ENCODE peak calls at places on chromosomes 11 and 22, in nine cellular contexts. One of them, this sample, is unnamed.

GRCh38 chr11:28049338-28050216 is 58.4 kb downstream of the KIF18A start:
- DNase-seq in LoVo: peak; percentile 46
- DNase-seq in stimulated activated CD8-positive, alpha-beta memory T cell treated with anti-CD3 and anti-CD28 coated beads, Interleukin-4, amount 100 ng/mL, for 48 hours: no peak
- DNase-seq in activated T-cell treated with anti-CD3 and anti-CD28 coated beads for 48 hours: no peak
- DNase-seq in T-helper 9 cell: no peak
- DNase-seq in NCI-H345: no peak
- DNase-seq in cardiac fibroblast: peak; percentile 27
- DNase-seq in spleen: no peak
- DNase-seq in keratinocyte: no peak
- DNase-seq in this sample: no peak

GRCh38 chr11:45665933-45666647 is 668 bp upstream of the CHST1 start:
- DNase-seq in LoVo: no peak
- DNase-seq in stimulated activated CD8-positive, alpha-beta memory T cell treated with anti-CD3 and anti-CD28 coated beads, Interleukin-4, amount 100 ng/mL, for 48 hours: no peak
- DNase-seq in activated T-cell treated with anti-CD3 and anti-CD28 coated beads for 48 hours: no peak
- DNase-seq in T-helper 9 cell: no peak
- DNase-seq in NCI-H345: peak; percentile 44
- DNase-seq in cardiac fibroblast: peak; percentile 28
- DNase-seq in spleen: no peak
- DNase-seq in keratinocyte: no peak
- DNase-seq in this sample: no peak

GRCh38 chr11:116072776-116073175 is 568.6 kb upstream of the CADM1 start:
- DNase-seq in LoVo: no peak
- DNase-seq in stimulated activated CD8-positive, alpha-beta memory T cell treated with anti-CD3 and anti-CD28 coated beads, Interleukin-4, amount 100 ng/mL, for 48 hours: peak; percentile 25
- DNase-seq in activated T-cell treated with anti-CD3 and anti-CD28 coated beads for 48 hours: no peak
- DNase-seq in T-helper 9 cell: no peak
- DNase-seq in NCI-H345: peak; percentile 7
- DNase-seq in cardiac fibroblast: no peak
- DNase-seq in spleen: no peak
- DNase-seq in keratinocyte: no peak
- DNase-seq in this sample: no peak

GRCh38 chr11:110087820-110088534 is 5.2 kb upstream of the ZC3H12C start:
- DNase-seq in LoVo: no peak
- DNase-seq in stimulated activated CD8-positive, alpha-beta memory T cell treated with anti-CD3 and anti-CD28 coated beads, Interleukin-4, amount 100 ng/mL, for 48 hours: no peak
- DNase-seq in activated T-cell treated with anti-CD3 and anti-CD28 coated beads for 48 hours: no peak
- DNase-seq in T-helper 9 cell: no peak
- DNase-seq in NCI-H345: no peak
- DNase-seq in cardiac fibroblast: peak; percentile 71
- DNase-seq in spleen: no peak
- DNase-seq in keratinocyte: no peak
- DNase-seq in this sample: no peak

GRCh38 chr22:42229455-42230149 is 40.9 kb downstream of the TCF20 start:
- DNase-seq in LoVo: no peak
- DNase-seq in stimulated activated CD8-positive, alpha-beta memory T cell treated with anti-CD3 and anti-CD28 coated beads, Interleukin-4, amount 100 ng/mL, for 48 hours: no peak
- DNase-seq in activated T-cell treated with anti-CD3 and anti-CD28 coated beads for 48 hours: no peak
- DNase-seq in T-helper 9 cell: no peak
- DNase-seq in NCI-H345: no peak
- DNase-seq in cardiac fibroblast: peak; percentile 38
- DNase-seq in spleen: no peak
- DNase-seq in keratinocyte: no peak
- DNase-seq in this sample: no peak

GRCh38 chr22:41925783-41926460 is 684 bp downstream of the TNFRSF13C start:
- DNase-seq in LoVo: no peak
- DNase-seq in stimulated activated CD8-positive, alpha-beta memory T cell treated with anti-CD3 and anti-CD28 coated beads, Interleukin-4, amount 100 ng/mL, for 48 hours: peak; percentile 87
- DNase-seq in activated T-cell treated with anti-CD3 and anti-CD28 coated beads for 48 hours: peak; percentile 77
- DNase-seq in T-helper 9 cell: peak; percentile 80
- DNase-seq in NCI-H345: peak; percentile 51
- DNase-seq in cardiac fibroblast: peak; percentile 32
- DNase-seq in spleen: peak; percentile 95
- DNase-seq in keratinocyte: no peak
- DNase-seq in this sample: no peak

GRCh38 chr22:37971475-37972434 is 12.6 kb downstream of the SOX10 start:
- DNase-seq in LoVo: no peak
- DNase-seq in stimulated activated CD8-positive, alpha-beta memory T cell treated with anti-CD3 and anti-CD28 coated beads, Interleukin-4, amount 100 ng/mL, for 48 hours: no peak
- DNase-seq in activated T-cell treated with anti-CD3 and anti-CD28 coated beads for 48 hours: no peak
- DNase-seq in T-helper 9 cell: no peak
- DNase-seq in NCI-H345: peak; percentile 42
- DNase-seq in cardiac fibroblast: no peak
- DNase-seq in spleen: no peak
- DNase-seq in keratinocyte: no peak
- DNase-seq in this sample: no peak

GRCh38 chr22:36067237-36067558 is 38.6 kb upstream of the RBFOX2 start:
- DNase-seq in LoVo: no peak
- DNase-seq in stimulated activated CD8-positive, alpha-beta memory T cell treated with anti-CD3 and anti-CD28 coated beads, Interleukin-4, amount 100 ng/mL, for 48 hours: no peak
- DNase-seq in activated T-cell treated with anti-CD3 and anti-CD28 coated beads for 48 hours: no peak
- DNase-seq in T-helper 9 cell: no peak
- DNase-seq in NCI-H345: no peak
- DNase-seq in cardiac fibroblast: no peak
- DNase-seq in spleen: no peak
- DNase-seq in keratinocyte: no peak
- DNase-seq in this sample: no peak

GRCh38 chr11:121312483-121312882 is 19.9 kb downstream of the SC5D start:
- DNase-seq in LoVo: no peak
- DNase-seq in stimulated activated CD8-positive, alpha-beta memory T cell treated with anti-CD3 and anti-CD28 coated beads, Interleukin-4, amount 100 ng/mL, for 48 hours: no peak
- DNase-seq in activated T-cell treated with anti-CD3 and anti-CD28 coated beads for 48 hours: no peak
- DNase-seq in T-helper 9 cell: no peak
- DNase-seq in NCI-H345: no peak
- DNase-seq in cardiac fibroblast: no peak
- DNase-seq in spleen: no peak
- DNase-seq in keratinocyte: no peak
- DNase-seq in this sample: no peak

GRCh38 chr11:7677801-7678201 is 4.5 kb upstream of the CYB5R2 start:
- DNase-seq in LoVo: no peak
- DNase-seq in stimulated activated CD8-positive, alpha-beta memory T cell treated with anti-CD3 and anti-CD28 coated beads, Interleukin-4, amount 100 ng/mL, for 48 hours: no peak
- DNase-seq in activated T-cell treated with anti-CD3 and anti-CD28 coated beads for 48 hours: no peak
- DNase-seq in T-helper 9 cell: no peak
- DNase-seq in NCI-H345: no peak
- DNase-seq in cardiac fibroblast: no peak
- DNase-seq in spleen: no peak
- DNase-seq in keratinocyte: no peak
- DNase-seq in this sample: no peak

GRCh38 chr11:8294251-8294935 is 30.7 kb upstream of the LMO1 start:
- DNase-seq in LoVo: no peak
- DNase-seq in stimulated activated CD8-positive, alpha-beta memory T cell treated with anti-CD3 and anti-CD28 coated beads, Interleukin-4, amount 100 ng/mL, for 48 hours: no peak
- DNase-seq in activated T-cell treated with anti-CD3 and anti-CD28 coated beads for 48 hours: no peak
- DNase-seq in T-helper 9 cell: no peak
- DNase-seq in NCI-H345: no peak
- DNase-seq in cardiac fibroblast: no peak
- DNase-seq in spleen: peak; percentile 25
- DNase-seq in keratinocyte: no peak
- DNase-seq in this sample: no peak

GRCh38 chr22:50282361-50283144 is 12.4 kb upstream of the MAPK11 start:
- DNase-seq in LoVo: peak; percentile 74
- DNase-seq in stimulated activated CD8-positive, alpha-beta memory T cell treated with anti-CD3 and anti-CD28 coated beads, Interleukin-4, amount 100 ng/mL, for 48 hours: no peak
- DNase-seq in activated T-cell treated with anti-CD3 and anti-CD28 coated beads for 48 hours: no peak
- DNase-seq in T-helper 9 cell: no peak
- DNase-seq in NCI-H345: no peak
- DNase-seq in cardiac fibroblast: peak; percentile 58
- DNase-seq in spleen: no peak
- DNase-seq in keratinocyte: peak; percentile 71
- DNase-seq in this sample: no peak

GRCh38 chr11:116311141-116311540 is 461.6 kb downstream of the BUD13 start:
- DNase-seq in LoVo: no peak
- DNase-seq in stimulated activated CD8-positive, alpha-beta memory T cell treated with anti-CD3 and anti-CD28 coated beads, Interleukin-4, amount 100 ng/mL, for 48 hours: no peak
- DNase-seq in activated T-cell treated with anti-CD3 and anti-CD28 coated beads for 48 hours: no peak
- DNase-seq in T-helper 9 cell: no peak
- DNase-seq in NCI-H345: peak; percentile 97
- DNase-seq in cardiac fibroblast: no peak
- DNase-seq in spleen: no peak
- DNase-seq in keratinocyte: no peak
- DNase-seq in this sample: peak; percentile 4

GRCh38 chr11:75386912-75387311 is 12.4 kb upstream of the RPS3 start:
- DNase-seq in LoVo: peak; percentile 77
- DNase-seq in stimulated activated CD8-positive, alpha-beta memory T cell treated with anti-CD3 and anti-CD28 coated beads, Interleukin-4, amount 100 ng/mL, for 48 hours: no peak
- DNase-seq in activated T-cell treated with anti-CD3 and anti-CD28 coated beads for 48 hours: no peak
- DNase-seq in T-helper 9 cell: no peak
- DNase-seq in NCI-H345: no peak
- DNase-seq in cardiac fibroblast: no peak
- DNase-seq in spleen: no peak
- DNase-seq in keratinocyte: no peak
- DNase-seq in this sample: no peak

GRCh38 chr11:8019671-8020597 is 32.8 kb downstream of the EIF3F start:
- DNase-seq in LoVo: no peak
- DNase-seq in stimulated activated CD8-positive, alpha-beta memory T cell treated with anti-CD3 and anti-CD28 coated beads, Interleukin-4, amount 100 ng/mL, for 48 hours: peak; percentile 45
- DNase-seq in activated T-cell treated with anti-CD3 and anti-CD28 coated beads for 48 hours: peak; percentile 21
- DNase-seq in T-helper 9 cell: peak; percentile 22
- DNase-seq in NCI-H345: no peak
- DNase-seq in cardiac fibroblast: peak; percentile 23
- DNase-seq in spleen: no peak
- DNase-seq in keratinocyte: no peak
- DNase-seq in this sample: no peak

GRCh38 chr11:102446606-102447005 is 6.0 kb downstream of the TMEM123 start:
- DNase-seq in LoVo: no peak
- DNase-seq in stimulated activated CD8-positive, alpha-beta memory T cell treated with anti-CD3 and anti-CD28 coated beads, Interleukin-4, amount 100 ng/mL, for 48 hours: no peak
- DNase-seq in activated T-cell treated with anti-CD3 and anti-CD28 coated beads for 48 hours: no peak
- DNase-seq in T-helper 9 cell: no peak
- DNase-seq in NCI-H345: no peak
- DNase-seq in cardiac fibroblast: peak; percentile 71
- DNase-seq in spleen: no peak
- DNase-seq in keratinocyte: no peak
- DNase-seq in this sample: no peak

GRCh38 chr11:5345831-5346230 is 2.5 kb upstream of the OR51B5 start:
- DNase-seq in LoVo: no peak
- DNase-seq in stimulated activated CD8-positive, alpha-beta memory T cell treated with anti-CD3 and anti-CD28 coated beads, Interleukin-4, amount 100 ng/mL, for 48 hours: no peak
- DNase-seq in activated T-cell treated with anti-CD3 and anti-CD28 coated beads for 48 hours: no peak
- DNase-seq in T-helper 9 cell: no peak
- DNase-seq in NCI-H345: no peak
- DNase-seq in cardiac fibroblast: no peak
- DNase-seq in spleen: no peak
- DNase-seq in keratinocyte: no peak
- DNase-seq in this sample: no peak

GRCh38 chr11:12142179-12142578 is 31.8 kb downstream of the MICAL2 start:
- DNase-seq in LoVo: no peak
- DNase-seq in stimulated activated CD8-positive, alpha-beta memory T cell treated with anti-CD3 and anti-CD28 coated beads, Interleukin-4, amount 100 ng/mL, for 48 hours: no peak
- DNase-seq in activated T-cell treated with anti-CD3 and anti-CD28 coated beads for 48 hours: no peak
- DNase-seq in T-helper 9 cell: no peak
- DNase-seq in NCI-H345: no peak
- DNase-seq in cardiac fibroblast: no peak
- DNase-seq in spleen: no peak
- DNase-seq in keratinocyte: no peak
- DNase-seq in this sample: no peak